ENCODE peak calls at places on chromosomes 2 and 18, in four cellular contexts. W is HT1080, X is SW 1271, U is T-helper 17 cell. V is an unnamed sample.

GRCh38 chr18:24427484-24427883 is 1.0 kb downstream of the IMPACT start:
- DNase-seq in U (no peak), W (peak; percentile 12), X (peak; percentile 26), V (no peak)

GRCh38 chr2:40210344-40210967 is 241.4 kb downstream of the SLC8A1 start:
- DNase-seq in U (no peak), X (no peak), W (no peak), V (no peak)

GRCh38 chr2:6650311-6650710 is 215.4 kb downstream of the CMPK2 start:
- DNase-seq in U (no peak), W (no peak), X (no peak), V (no peak)

GRCh38 chr2:187689372-187689771 is 135.1 kb upstream of the TFPI start:
- DNase-seq in W (peak; percentile 41), X (peak; percentile 8), U (no peak), V (no peak)

GRCh38 chr2:33321236-33321731 is 155.2 kb upstream of the RASGRP3 start:
- DNase-seq in U (no peak), W (peak; percentile 70), X (no peak), V (no peak)

GRCh38 chr2:73982140-73982617 is 2.5 kb upstream of the TET3 start:
- DNase-seq in U (no peak), W (no peak), X (no peak), V (no peak)

GRCh38 chr18:47528343-47528742 is 276.9 kb upstream of the SKOR2 start:
- DNase-seq in W (peak; percentile 32), X (no peak), U (no peak), V (no peak)

GRCh38 chr2:233387667-233388528 is 33.6 kb downstream of the DGKD start:
- DNase-seq in X (no peak), W (no peak), U (no peak), V (no peak)

GRCh38 chr18:35581555-35582309 is at the start of gene GALNT1:
- DNase-seq in W (no peak), X (no peak), U (peak; percentile 5), V (peak; percentile 32)

GRCh38 chr2:151916632-151917031 is 88.4 kb upstream of the ARL5A start:
- DNase-seq in U (no peak), X (no peak), W (no peak), V (no peak)

GRCh38 chr2:241514545-241514944 is 6.2 kb upstream of the STK25 start:
- DNase-seq in W (peak; percentile 57), U (no peak), X (no peak), V (no peak)

GRCh38 chr18:41703744-41704530 is 251.1 kb upstream of the PIK3C3 start:
- DNase-seq in U (no peak), X (no peak), W (peak; percentile 24), V (no peak)

GRCh38 chr2:44560961-44561360 is 199.2 kb downstream of the CAMKMT start:
- DNase-seq in U (no peak), W (no peak), X (no peak), V (no peak)

GRCh38 chr2:145022671-145023330 is 502.9 kb upstream of the ZEB2 start:
- DNase-seq in U (no peak), W (no peak), X (no peak), V (no peak)

GRCh38 chr2:178863856-178864620 is 56.8 kb upstream of the TTN start:
- DNase-seq in W (peak; percentile 85), X (no peak), U (no peak), V (peak; percentile 59)

GRCh38 chr2:171169333-171169732 is 8.6 kb upstream of the TLK1 start:
- DNase-seq in U (no peak), X (no peak), W (no peak), V (no peak)

GRCh38 chr2:187873132-187873531 is 318.9 kb upstream of the TFPI start:
- DNase-seq in W (no peak), X (no peak), U (no peak), V (no peak)

GRCh38 chr2:170238776-170239175 is 60.8 kb downstream of the MYO3B start:
- DNase-seq in W (no peak), X (no peak), U (no peak), V (no peak)

GRCh38 chr2:70964596-70965386 is 13.6 kb upstream of the ANKRD53 start:
- DNase-seq in U (peak; percentile 81), X (no peak), W (peak; percentile 28), V (peak; percentile 90)

GRCh38 chr2:40363631-40364030 is 88.3 kb downstream of the SLC8A1 start:
- DNase-seq in X (no peak), W (no peak), U (no peak), V (no peak)

GRCh38 chr2:207143474-207144190 is 22.1 kb downstream of the KLF7 start:
- DNase-seq in U (peak; percentile 29), X (no peak), W (no peak), V (peak; percentile 87)

GRCh38 chr2:17790539-17790938 is 25.7 kb upstream of the MSGN1 start:
- DNase-seq in U (no peak), X (no peak), W (no peak), V (no peak)

GRCh38 chr2:73268831-73269685 is 15.2 kb downstream of the FBXO41 start:
- DNase-seq in X (no peak), W (no peak), U (peak; percentile 67), V (peak; percentile 77)

GRCh38 chr2:183032200-183032794 is 6.0 kb downstream of the NCKAP1 start:
- DNase-seq in X (no peak), U (no peak), W (no peak), V (no peak)

GRCh38 chr2:226136739-226137138 is 662.9 kb downstream of the IRS1 start:
- DNase-seq in W (no peak), U (no peak), X (no peak), V (no peak)

GRCh38 chr2:49029406-49029805 is 124.9 kb downstream of the FSHR start:
- DNase-seq in X (no peak), W (no peak), U (no peak), V (no peak)

GRCh38 chr2:62143696-62144095 is 52.2 kb upstream of the B3GNT2 start:
- DNase-seq in W (no peak), U (no peak), X (no peak), V (no peak)

GRCh38 chr2:72562451-72563153 is 263.2 kb downstream of the EXOC6B start:
- DNase-seq in X (no peak), U (no peak), W (no peak), V (no peak)

GRCh38 chr2:43486604-43487003 is 109.2 kb downstream of the THADA start:
- DNase-seq in U (no peak), X (no peak), W (no peak), V (no peak)

GRCh38 chr2:109376796-109377495 is 236.8 kb downstream of the SEPTIN10 start:
- DNase-seq in X (no peak), U (no peak), W (no peak), V (no peak)

GRCh38 chr18:7561907-7562460 is 5.1 kb upstream of the PTPRM start:
- DNase-seq in W (no peak), X (no peak), U (no peak), V (no peak)

GRCh38 chr2:241156997-241157441 is 6.8 kb downstream of the PPP1R7 start:
- DNase-seq in U (no peak), W (no peak), X (no peak), V (peak; percentile 11)

GRCh38 chr18:23183356-23184150 is 48.3 kb downstream of the CABLES1 start:
- DNase-seq in X (no peak), W (no peak), U (no peak), V (peak; percentile 62)

V was measured in ELF-1.